ENCODE peak calls at places on chromosomes 3 and 15, in four cellular contexts. One of them, this sample, is unnamed.

GRCh38 chr3:67006460-67006859 is 8.4 kb downstream of the KBTBD8 start:
- DNase-seq in fibroblast of pulmonary artery: peak; percentile 46
- DNase-seq in neural progenitor cell: no peak
- DNase-seq in right atrium auricular region: no peak
- DNase-seq in this sample: no peak

GRCh38 chr15:92294759-92295158 is 98.9 kb upstream of the ST8SIA2 start:
- DNase-seq in neural progenitor cell: no peak
- DNase-seq in right atrium auricular region: no peak
- DNase-seq in fibroblast of pulmonary artery: no peak
- DNase-seq in this sample: no peak

GRCh38 chr3:136943396-136943795 is 14.4 kb upstream of the IL20RB start:
- DNase-seq in fibroblast of pulmonary artery: no peak
- DNase-seq in right atrium auricular region: no peak
- DNase-seq in neural progenitor cell: no peak
- DNase-seq in this sample: no peak

GRCh38 chr3:72141264-72141663 is 356.3 kb upstream of the PROK2 start:
- DNase-seq in right atrium auricular region: no peak
- DNase-seq in fibroblast of pulmonary artery: no peak
- DNase-seq in neural progenitor cell: no peak
- DNase-seq in this sample: no peak

GRCh38 chr3:31903686-31904431 is 77.2 kb downstream of the OSBPL10 start:
- DNase-seq in neural progenitor cell: no peak
- DNase-seq in right atrium auricular region: no peak
- DNase-seq in fibroblast of pulmonary artery: no peak
- DNase-seq in this sample: no peak

GRCh38 chr3:125061646-125062045 is 5.8 kb upstream of the HEG1 start:
- DNase-seq in neural progenitor cell: no peak
- DNase-seq in fibroblast of pulmonary artery: no peak
- DNase-seq in right atrium auricular region: no peak
- DNase-seq in this sample: no peak

GRCh38 chr15:90059208-90059985 is 42.9 kb downstream of the IDH2 start:
- DNase-seq in right atrium auricular region: no peak
- DNase-seq in neural progenitor cell: no peak
- DNase-seq in fibroblast of pulmonary artery: no peak
- DNase-seq in this sample: peak; percentile 91

GRCh38 chr3:194070634-194071409 is 65.1 kb upstream of the HES1 start:
- DNase-seq in neural progenitor cell: peak; percentile 85
- DNase-seq in fibroblast of pulmonary artery: peak; percentile 94
- DNase-seq in right atrium auricular region: peak; percentile 88
- DNase-seq in this sample: peak; percentile 95

GRCh38 chr3:138210528-138210927 is 23.4 kb downstream of the ARMC8 start:
- DNase-seq in neural progenitor cell: peak; percentile 43
- DNase-seq in fibroblast of pulmonary artery: no peak
- DNase-seq in right atrium auricular region: no peak
- DNase-seq in this sample: no peak

GRCh38 chr3:197730200-197730599 is 6.5 kb downstream of the RUBCN start:
- DNase-seq in fibroblast of pulmonary artery: peak; percentile 66
- DNase-seq in neural progenitor cell: no peak
- DNase-seq in right atrium auricular region: no peak
- DNase-seq in this sample: peak; percentile 52

GRCh38 chr3:44903751-44904150 is 29.3 kb downstream of the TGM4 start:
- DNase-seq in right atrium auricular region: no peak
- DNase-seq in fibroblast of pulmonary artery: no peak
- DNase-seq in neural progenitor cell: no peak
- DNase-seq in this sample: no peak

GRCh38 chr15:69758291-69758771 is 305.7 kb downstream of the RPLP1 start:
- DNase-seq in right atrium auricular region: no peak
- DNase-seq in fibroblast of pulmonary artery: peak; percentile 56
- DNase-seq in neural progenitor cell: no peak
- DNase-seq in this sample: no peak

GRCh38 chr3:4494807-4495200 is 1.7 kb downstream of the ITPR1 start:
- DNase-seq in right atrium auricular region: no peak
- DNase-seq in neural progenitor cell: no peak
- DNase-seq in fibroblast of pulmonary artery: no peak
- DNase-seq in this sample: no peak

GRCh38 chr3:36372534-36372935 is 7.8 kb upstream of the STAC start:
- DNase-seq in fibroblast of pulmonary artery: peak; percentile 44
- DNase-seq in neural progenitor cell: no peak
- DNase-seq in right atrium auricular region: no peak
- DNase-seq in this sample: no peak

GRCh38 chr3:114217266-114217665 is 20.1 kb downstream of the ZNF80 start:
- DNase-seq in right atrium auricular region: no peak
- DNase-seq in fibroblast of pulmonary artery: peak; percentile 33
- DNase-seq in neural progenitor cell: no peak
- DNase-seq in this sample: no peak

GRCh38 chr15:71730277-71731144 is 79.8 kb upstream of the NR2E3 start:
- DNase-seq in neural progenitor cell: peak; percentile 62
- DNase-seq in right atrium auricular region: no peak
- DNase-seq in fibroblast of pulmonary artery: peak; percentile 84
- DNase-seq in this sample: no peak

GRCh38 chr3:187016639-187017345 is 86.5 kb downstream of the ST6GAL1 start:
- DNase-seq in fibroblast of pulmonary artery: peak; percentile 86
- DNase-seq in neural progenitor cell: no peak
- DNase-seq in right atrium auricular region: peak; percentile 60
- DNase-seq in this sample: peak; percentile 64

GRCh38 chr3:71185733-71186455 is 397.6 kb downstream of the FOXP1 start:
- DNase-seq in neural progenitor cell: no peak
- DNase-seq in fibroblast of pulmonary artery: peak; percentile 71
- DNase-seq in right atrium auricular region: no peak
- DNase-seq in this sample: no peak

GRCh38 chr3:141798455-141798854 is 35.2 kb downstream of the GRK7 start:
- DNase-seq in neural progenitor cell: peak; percentile 20
- DNase-seq in right atrium auricular region: no peak
- DNase-seq in fibroblast of pulmonary artery: peak; percentile 16
- DNase-seq in this sample: no peak

GRCh38 chr3:64889991-64890390 is 202.2 kb upstream of the ADAMTS9 start:
- DNase-seq in neural progenitor cell: no peak
- DNase-seq in fibroblast of pulmonary artery: peak; percentile 68
- DNase-seq in right atrium auricular region: no peak
- DNase-seq in this sample: no peak

GRCh38 chr15:69713726-69714559 is 261.3 kb downstream of the RPLP1 start:
- DNase-seq in neural progenitor cell: no peak
- DNase-seq in fibroblast of pulmonary artery: no peak
- DNase-seq in right atrium auricular region: no peak
- DNase-seq in this sample: peak; percentile 73

GRCh38 chr15:92226020-92226612 is 167.6 kb upstream of the ST8SIA2 start:
- DNase-seq in neural progenitor cell: peak; percentile 51
- DNase-seq in right atrium auricular region: no peak
- DNase-seq in fibroblast of pulmonary artery: peak; percentile 14
- DNase-seq in this sample: no peak

GRCh38 chr3:46489406-46489805 is 8.4 kb upstream of the RTP3 start:
- DNase-seq in fibroblast of pulmonary artery: no peak
- DNase-seq in right atrium auricular region: peak; percentile 36
- DNase-seq in neural progenitor cell: no peak
- DNase-seq in this sample: no peak

GRCh38 chr3:73452731-73453130 is 172.0 kb downstream of the PDZRN3 start:
- DNase-seq in right atrium auricular region: no peak
- DNase-seq in fibroblast of pulmonary artery: no peak
- DNase-seq in neural progenitor cell: no peak
- DNase-seq in this sample: no peak

GRCh38 chr3:54783611-54784010 is 144.2 kb downstream of the LRTM1 start:
- DNase-seq in fibroblast of pulmonary artery: no peak
- DNase-seq in neural progenitor cell: no peak
- DNase-seq in right atrium auricular region: no peak
- DNase-seq in this sample: no peak

GRCh38 chr15:101386967-101387366 is 91.9 kb upstream of the SNRPA1 start:
- DNase-seq in neural progenitor cell: no peak
- DNase-seq in right atrium auricular region: no peak
- DNase-seq in fibroblast of pulmonary artery: no peak
- DNase-seq in this sample: no peak

GRCh38 chr3:161793194-161793825 is 296.7 kb downstream of the OTOL1 start:
- DNase-seq in neural progenitor cell: no peak
- DNase-seq in right atrium auricular region: no peak
- DNase-seq in fibroblast of pulmonary artery: no peak
- DNase-seq in this sample: no peak

GRCh38 chr3:169886671-169887070 is 16.9 kb upstream of the LRRC31 start:
- DNase-seq in right atrium auricular region: peak; percentile 75
- DNase-seq in fibroblast of pulmonary artery: peak; percentile 80
- DNase-seq in neural progenitor cell: no peak
- DNase-seq in this sample: no peak

DNA sequence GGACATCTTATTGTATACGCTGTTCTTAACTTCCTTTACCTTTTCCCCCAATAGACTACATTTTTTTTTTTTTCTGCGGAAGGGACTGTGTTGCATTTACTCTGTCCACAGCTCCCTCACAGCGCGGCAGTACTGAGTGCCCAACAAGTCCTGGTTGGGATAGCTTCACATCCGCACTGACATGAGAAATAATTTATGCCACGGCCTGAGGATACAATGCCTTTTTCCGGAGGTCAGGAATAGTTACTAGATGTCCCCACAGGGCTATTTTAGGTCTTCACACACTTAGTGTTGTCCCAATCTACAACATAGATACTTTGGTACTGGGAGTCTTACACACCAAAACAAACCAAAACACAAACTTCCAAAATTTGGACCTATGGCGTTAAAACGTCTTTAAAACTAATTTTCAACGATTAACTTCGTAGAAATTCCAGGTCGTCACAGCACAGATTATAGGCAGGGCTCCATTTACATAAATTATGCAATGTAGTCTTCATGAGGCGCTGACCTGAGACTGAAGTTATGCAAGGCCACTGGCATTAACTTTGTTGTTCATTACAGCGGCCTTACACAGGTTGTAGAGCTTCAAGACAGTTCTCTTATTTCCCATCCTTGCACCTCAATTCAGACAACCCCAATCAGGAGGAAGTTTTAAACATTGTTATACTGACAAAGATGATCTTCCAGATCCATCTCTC is 990 bp upstream of the PPIB start:
- DNase-seq in right atrium auricular region: no peak
- DNase-seq in fibroblast of pulmonary artery: no peak
- DNase-seq in neural progenitor cell: no peak
- DNase-seq in this sample: no peak
- H3K4me3 ChIP-seq in right atrium auricular region: peak overlapping the region; percentile 14
- H3K4me3 ChIP-seq in fibroblast of pulmonary artery: peak overlapping the region; percentile 42
- H3K4me3 ChIP-seq in neural progenitor cell: peak overlapping the region; percentile 77
- H3K4me3 ChIP-seq in this sample: peak overlapping the region; percentile 51

DNA sequence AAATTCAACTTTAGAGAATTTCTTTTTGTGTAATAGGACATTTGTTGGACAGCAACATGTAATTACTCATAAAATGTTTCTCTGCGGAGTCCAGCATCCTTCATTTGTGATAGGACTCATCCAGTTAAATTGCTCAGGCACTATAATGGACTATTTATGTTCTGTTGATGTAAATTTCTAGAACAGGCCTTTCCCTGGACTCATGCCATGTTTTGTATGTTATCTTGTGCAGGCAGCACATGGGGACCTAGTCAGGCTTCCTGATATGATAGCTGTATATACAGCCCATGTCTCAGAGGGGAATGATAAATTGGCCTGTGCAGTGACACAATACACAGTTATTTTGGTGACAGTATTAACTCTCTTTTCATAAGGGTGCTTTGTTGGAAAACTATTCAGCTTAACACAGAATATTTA is 51.5 kb downstream of the MBNL1 start:
- DNase-seq in right atrium auricular region: no peak
- DNase-seq in neural progenitor cell: no peak
- DNase-seq in fibroblast of pulmonary artery: peak; percentile 67
- DNase-seq in this sample: no peak
- H3K4me3 ChIP-seq in right atrium auricular region: no peak overlapping the region
- H3K4me3 ChIP-seq in neural progenitor cell: no peak overlapping the region
- H3K4me3 ChIP-seq in fibroblast of pulmonary artery: no peak overlapping the region
- H3K4me3 ChIP-seq in this sample: no peak overlapping the region

DNA sequence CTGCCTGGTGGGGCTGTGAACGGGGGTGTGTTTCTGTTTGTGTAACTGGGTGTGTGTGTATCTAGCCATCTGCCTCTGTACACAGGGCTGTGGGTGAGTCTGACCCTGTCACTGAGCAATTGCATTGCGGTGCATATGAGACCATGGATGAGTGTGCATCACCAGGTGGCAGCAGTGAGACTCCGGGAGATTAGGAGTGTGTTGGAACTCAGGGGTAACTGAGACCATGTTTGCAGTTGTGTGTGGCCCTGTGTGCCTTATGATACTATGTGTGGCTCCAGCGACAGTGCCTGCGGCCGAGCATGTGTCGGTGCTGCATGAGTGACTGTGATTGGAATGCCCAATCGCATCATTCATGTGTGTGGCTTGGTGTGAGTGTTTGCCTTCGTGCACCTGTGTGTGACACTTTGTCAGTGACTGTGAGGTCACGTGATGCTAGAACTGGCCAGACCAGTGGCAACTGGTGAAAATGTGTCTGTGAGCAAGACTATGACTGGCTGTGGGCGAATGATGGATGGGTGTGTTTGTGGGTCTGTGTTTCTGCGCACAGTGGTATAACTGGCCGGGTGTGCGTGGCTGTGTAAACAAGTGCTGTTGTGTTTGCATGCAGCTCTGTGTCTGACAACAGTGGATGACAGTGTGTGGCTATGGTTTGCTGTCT is 14.0 kb downstream of the VILL start:
- DNase-seq in right atrium auricular region: peak; percentile 85
- DNase-seq in fibroblast of pulmonary artery: peak; percentile 72
- DNase-seq in neural progenitor cell: peak; percentile 72
- DNase-seq in this sample: no peak
- H3K4me3 ChIP-seq in right atrium auricular region: no peak overlapping the region
- H3K4me3 ChIP-seq in fibroblast of pulmonary artery: no peak overlapping the region
- H3K4me3 ChIP-seq in neural progenitor cell: no peak overlapping the region
- H3K4me3 ChIP-seq in this sample: no peak overlapping the region

GRCh38 chr15:85764649-85765277 is 30.0 kb downstream of the KLHL25 start:
- DNase-seq in fibroblast of pulmonary artery: peak; percentile 49
- DNase-seq in neural progenitor cell: no peak
- DNase-seq in right atrium auricular region: no peak
- DNase-seq in this sample: no peak

GRCh38 chr15:85763157-85763556 is 31.6 kb downstream of the KLHL25 start:
- DNase-seq in right atrium auricular region: no peak
- DNase-seq in fibroblast of pulmonary artery: no peak
- DNase-seq in neural progenitor cell: no peak
- DNase-seq in this sample: no peak

GRCh38 chr15:85762756-85763127 is 32.0 kb downstream of the KLHL25 start:
- DNase-seq in neural progenitor cell: no peak
- DNase-seq in right atrium auricular region: no peak
- DNase-seq in fibroblast of pulmonary artery: no peak
- DNase-seq in this sample: no peak

GRCh38 chr15:85764304-85764633 is 30.5 kb downstream of the KLHL25 start:
- DNase-seq in neural progenitor cell: no peak
- DNase-seq in right atrium auricular region: no peak
- DNase-seq in fibroblast of pulmonary artery: no peak
- DNase-seq in this sample: no peak

DNA sequence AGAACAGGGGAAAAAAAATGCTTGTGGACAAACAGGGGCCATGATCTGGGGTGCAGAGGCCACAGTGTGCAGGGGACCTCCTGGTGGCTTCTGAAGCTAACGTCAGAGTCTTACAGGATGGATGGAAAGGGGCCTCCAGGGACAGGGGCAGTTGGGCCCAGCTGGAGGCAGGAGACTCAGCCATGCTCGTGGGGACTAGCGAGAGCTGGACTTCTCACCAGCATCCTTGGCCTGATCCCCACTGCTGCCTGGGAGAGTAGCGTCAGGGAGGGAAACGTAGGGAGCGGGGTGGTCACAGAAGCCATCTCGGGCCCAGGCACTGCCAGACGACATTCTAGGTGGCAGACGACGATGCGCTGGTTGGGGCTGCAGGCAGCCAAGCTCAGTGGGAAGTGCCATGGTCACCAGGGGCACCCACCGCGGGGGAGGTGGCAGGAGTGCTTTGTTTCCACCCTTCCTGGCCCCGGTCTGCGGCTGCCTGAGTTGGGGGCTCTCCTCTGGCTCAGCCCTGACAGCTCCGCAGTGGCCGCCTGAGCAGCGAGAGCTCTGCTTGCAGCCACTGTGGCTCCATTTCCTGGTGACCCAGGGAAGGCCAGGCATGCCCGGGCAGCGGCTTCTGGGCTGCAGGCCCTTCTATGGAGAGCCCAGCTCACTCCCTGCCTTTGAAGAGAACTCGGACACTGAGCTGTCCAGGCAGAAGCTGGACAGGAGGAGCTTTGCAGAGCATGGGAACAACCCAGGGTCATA is 31.0 kb downstream of the KLHL25 start:
- DNase-seq in right atrium auricular region: no peak
- DNase-seq in fibroblast of pulmonary artery: no peak
- DNase-seq in neural progenitor cell: no peak
- DNase-seq in this sample: no peak
- H3K4me3 ChIP-seq in right atrium auricular region: no peak overlapping the region
- H3K4me3 ChIP-seq in fibroblast of pulmonary artery: no peak overlapping the region
- H3K4me3 ChIP-seq in neural progenitor cell: no peak overlapping the region
- H3K4me3 ChIP-seq in this sample: no peak overlapping the region

This sample was measured in GM06990.